ENCODE peak calls at places on chromosomes 2 and 18, in six cellular contexts. One of them, this sample, is unnamed.

GRCh38 chr2:241126201-241126611 is 23.1 kb downstream of the PASK start:
- DNase-seq in endodermal cell: no peak
- DNase-seq in cardiac muscle cell: no peak
- DNase-seq in pancreas: peak
- DNase-seq in neural progenitor cell: no peak
- DNase-seq in dorsolateral prefrontal cortex: no peak
- DNase-seq in this sample: no peak

GRCh38 chr2:182330451-182331325 is 96.1 kb downstream of the PDE1A start:
- DNase-seq in endodermal cell: no peak
- DNase-seq in cardiac muscle cell: no peak
- DNase-seq in neural progenitor cell: no peak
- DNase-seq in pancreas: no peak
- DNase-seq in dorsolateral prefrontal cortex: no peak
- DNase-seq in this sample: no peak

GRCh38 chr18:46053368-46054095 is 18.5 kb downstream of the PSTPIP2 start:
- DNase-seq in dorsolateral prefrontal cortex: no peak
- DNase-seq in pancreas: no peak
- DNase-seq in endodermal cell: no peak
- DNase-seq in neural progenitor cell: no peak
- DNase-seq in cardiac muscle cell: no peak
- DNase-seq in this sample: no peak

GRCh38 chr2:74867841-74868658 is 34.1 kb downstream of the HK2 start:
- DNase-seq in dorsolateral prefrontal cortex: no peak
- DNase-seq in neural progenitor cell: no peak
- DNase-seq in endodermal cell: no peak
- DNase-seq in cardiac muscle cell: peak
- DNase-seq in pancreas: no peak
- DNase-seq in this sample: no peak

GRCh38 chr2:27003857-27004256 is 28.9 kb upstream of the TMEM214 start:
- DNase-seq in dorsolateral prefrontal cortex: no peak
- DNase-seq in endodermal cell: no peak
- DNase-seq in cardiac muscle cell: no peak
- DNase-seq in neural progenitor cell: no peak
- DNase-seq in pancreas: no peak
- DNase-seq in this sample: no peak

GRCh38 chr2:71749671-71750101 is 296.3 kb downstream of the DYSF start:
- DNase-seq in endodermal cell: no peak
- DNase-seq in dorsolateral prefrontal cortex: no peak
- DNase-seq in neural progenitor cell: no peak
- DNase-seq in cardiac muscle cell: no peak
- DNase-seq in pancreas: no peak
- DNase-seq in this sample: no peak

GRCh38 chr2:235669269-235669831 is 175.5 kb downstream of the AGAP1 start:
- DNase-seq in endodermal cell: peak
- DNase-seq in cardiac muscle cell: peak
- DNase-seq in dorsolateral prefrontal cortex: peak
- DNase-seq in neural progenitor cell: peak
- DNase-seq in pancreas: peak
- DNase-seq in this sample: no peak

GRCh38 chr2:174442546-174443510 is 44.0 kb downstream of the GPR155 start:
- DNase-seq in pancreas: no peak
- DNase-seq in neural progenitor cell: peak
- DNase-seq in endodermal cell: peak
- DNase-seq in dorsolateral prefrontal cortex: no peak
- DNase-seq in cardiac muscle cell: no peak
- DNase-seq in this sample: no peak

GRCh38 chr2:100993294-100993693 is 8.8 kb upstream of the RPL31 start:
- DNase-seq in cardiac muscle cell: no peak
- DNase-seq in endodermal cell: no peak
- DNase-seq in pancreas: no peak
- DNase-seq in dorsolateral prefrontal cortex: no peak
- DNase-seq in neural progenitor cell: no peak
- DNase-seq in this sample: no peak

GRCh38 chr18:59033361-59033760 is 106.3 kb upstream of the SEC11C start:
- DNase-seq in pancreas: no peak
- DNase-seq in dorsolateral prefrontal cortex: no peak
- DNase-seq in neural progenitor cell: no peak
- DNase-seq in cardiac muscle cell: no peak
- DNase-seq in endodermal cell: peak
- DNase-seq in this sample: no peak

GRCh38 chr2:11389551-11390528 is 45.4 kb upstream of the ROCK2 start:
- DNase-seq in dorsolateral prefrontal cortex: no peak
- DNase-seq in pancreas: no peak
- DNase-seq in neural progenitor cell: no peak
- DNase-seq in cardiac muscle cell: no peak
- DNase-seq in endodermal cell: no peak
- DNase-seq in this sample: no peak

GRCh38 chr18:8385400-8385799 is 223.8 kb upstream of the RAB12 start:
- DNase-seq in pancreas: no peak
- DNase-seq in dorsolateral prefrontal cortex: no peak
- DNase-seq in endodermal cell: no peak
- DNase-seq in cardiac muscle cell: no peak
- DNase-seq in neural progenitor cell: no peak
- DNase-seq in this sample: no peak

GRCh38 chr2:112110966-112111365 is 27.2 kb upstream of the FBLN7 start:
- DNase-seq in neural progenitor cell: no peak
- DNase-seq in pancreas: no peak
- DNase-seq in cardiac muscle cell: no peak
- DNase-seq in dorsolateral prefrontal cortex: no peak
- DNase-seq in endodermal cell: no peak
- DNase-seq in this sample: no peak

GRCh38 chr2:102046135-102046901 is 54.6 kb downstream of the IL1R2 start:
- DNase-seq in dorsolateral prefrontal cortex: no peak
- DNase-seq in pancreas: no peak
- DNase-seq in neural progenitor cell: no peak
- DNase-seq in endodermal cell: no peak
- DNase-seq in cardiac muscle cell: no peak
- DNase-seq in this sample: no peak

GRCh38 chr18:75391275-75392115 is 36.0 kb downstream of the SMIM21 start:
- DNase-seq in cardiac muscle cell: no peak
- DNase-seq in dorsolateral prefrontal cortex: no peak
- DNase-seq in neural progenitor cell: no peak
- DNase-seq in endodermal cell: no peak
- DNase-seq in pancreas: no peak
- DNase-seq in this sample: no peak

GRCh38 chr2:68993660-68994059 is 19.2 kb downstream of the GKN1 start:
- DNase-seq in cardiac muscle cell: no peak
- DNase-seq in neural progenitor cell: peak
- DNase-seq in dorsolateral prefrontal cortex: no peak
- DNase-seq in endodermal cell: no peak
- DNase-seq in pancreas: no peak
- DNase-seq in this sample: no peak

GRCh38 chr18:53281406-53281805 is 941.4 kb downstream of the DCC start:
- DNase-seq in endodermal cell: no peak
- DNase-seq in cardiac muscle cell: no peak
- DNase-seq in dorsolateral prefrontal cortex: no peak
- DNase-seq in neural progenitor cell: no peak
- DNase-seq in pancreas: no peak
- DNase-seq in this sample: no peak

GRCh38 chr2:85037622-85038021 is 66.7 kb downstream of the KCMF1 start:
- DNase-seq in neural progenitor cell: no peak
- DNase-seq in cardiac muscle cell: no peak
- DNase-seq in pancreas: no peak
- DNase-seq in endodermal cell: no peak
- DNase-seq in dorsolateral prefrontal cortex: no peak
- DNase-seq in this sample: no peak

GRCh38 chr2:225010804-225011203 is 31.5 kb downstream of the DOCK10 start:
- DNase-seq in cardiac muscle cell: no peak
- DNase-seq in endodermal cell: no peak
- DNase-seq in pancreas: no peak
- DNase-seq in dorsolateral prefrontal cortex: no peak
- DNase-seq in neural progenitor cell: no peak
- DNase-seq in this sample: no peak

GRCh38 chr2:195496991-195497390 is 160.0 kb upstream of the SLC39A10 start:
- DNase-seq in endodermal cell: no peak
- DNase-seq in cardiac muscle cell: no peak
- DNase-seq in neural progenitor cell: no peak
- DNase-seq in pancreas: no peak
- DNase-seq in dorsolateral prefrontal cortex: no peak
- DNase-seq in this sample: no peak

GRCh38 chr2:177998006-177998405 is 74.6 kb downstream of the PDE11A start:
- DNase-seq in cardiac muscle cell: no peak
- DNase-seq in neural progenitor cell: no peak
- DNase-seq in endodermal cell: no peak
- DNase-seq in pancreas: no peak
- DNase-seq in dorsolateral prefrontal cortex: no peak
- DNase-seq in this sample: no peak

GRCh38 chr2:234289789-234290188 is 207.1 kb downstream of the ARL4C start:
- DNase-seq in neural progenitor cell: no peak
- DNase-seq in endodermal cell: no peak
- DNase-seq in dorsolateral prefrontal cortex: no peak
- DNase-seq in pancreas: no peak
- DNase-seq in cardiac muscle cell: no peak
- DNase-seq in this sample: no peak

GRCh38 chr2:196481323-196481695 is 158.2 kb upstream of the CCDC150 start:
- DNase-seq in endodermal cell: no peak
- DNase-seq in cardiac muscle cell: no peak
- DNase-seq in pancreas: no peak
- DNase-seq in neural progenitor cell: no peak
- DNase-seq in dorsolateral prefrontal cortex: no peak
- DNase-seq in this sample: no peak

GRCh38 chr2:233460726-233461431 is 105.7 kb downstream of the USP40 start:
- DNase-seq in cardiac muscle cell: no peak
- DNase-seq in endodermal cell: no peak
- DNase-seq in neural progenitor cell: no peak
- DNase-seq in pancreas: no peak
- DNase-seq in dorsolateral prefrontal cortex: no peak
- DNase-seq in this sample: no peak

GRCh38 chr18:58687871-58688308 is 16.6 kb downstream of the MALT1 start:
- DNase-seq in neural progenitor cell: no peak
- DNase-seq in endodermal cell: no peak
- DNase-seq in dorsolateral prefrontal cortex: no peak
- DNase-seq in cardiac muscle cell: no peak
- DNase-seq in pancreas: no peak
- DNase-seq in this sample: no peak

GRCh38 chr2:20374919-20375318 is 24.3 kb upstream of the PUM2 start:
- DNase-seq in endodermal cell: no peak
- DNase-seq in neural progenitor cell: no peak
- DNase-seq in cardiac muscle cell: no peak
- DNase-seq in dorsolateral prefrontal cortex: no peak
- DNase-seq in pancreas: no peak
- DNase-seq in this sample: no peak
- TF ChIP-seq CTCF in endodermal cell: no peak
- TF ChIP-seq CTCF in neural progenitor cell: no peak
- TF ChIP-seq CTCF in cardiac muscle cell: no peak
- TF ChIP-seq CTCF in dorsolateral prefrontal cortex: no peak
- TF ChIP-seq CTCF in pancreas: no peak
- TF ChIP-seq CTCF in this sample: no peak

GRCh38 chr18:65941482-65941881 is 190.7 kb downstream of the CDH7 start:
- DNase-seq in cardiac muscle cell: no peak
- DNase-seq in dorsolateral prefrontal cortex: no peak
- DNase-seq in neural progenitor cell: no peak
- DNase-seq in pancreas: no peak
- DNase-seq in endodermal cell: no peak
- DNase-seq in this sample: no peak

GRCh38 chr18:65938592-65939372 is 188.0 kb downstream of the CDH7 start:
- DNase-seq in dorsolateral prefrontal cortex: no peak
- DNase-seq in neural progenitor cell: peak
- DNase-seq in endodermal cell: peak
- DNase-seq in cardiac muscle cell: peak
- DNase-seq in pancreas: no peak
- DNase-seq in this sample: no peak

GRCh38 chr18:65934874-65935273 is 184.1 kb downstream of the CDH7 start:
- DNase-seq in dorsolateral prefrontal cortex: no peak
- DNase-seq in neural progenitor cell: no peak
- DNase-seq in endodermal cell: no peak
- DNase-seq in pancreas: no peak
- DNase-seq in cardiac muscle cell: no peak
- DNase-seq in this sample: no peak

GRCh38 chr18:65937180-65937579 is 186.4 kb downstream of the CDH7 start:
- DNase-seq in dorsolateral prefrontal cortex: no peak
- DNase-seq in pancreas: no peak
- DNase-seq in endodermal cell: no peak
- DNase-seq in neural progenitor cell: no peak
- DNase-seq in cardiac muscle cell: no peak
- DNase-seq in this sample: no peak

DNA sequence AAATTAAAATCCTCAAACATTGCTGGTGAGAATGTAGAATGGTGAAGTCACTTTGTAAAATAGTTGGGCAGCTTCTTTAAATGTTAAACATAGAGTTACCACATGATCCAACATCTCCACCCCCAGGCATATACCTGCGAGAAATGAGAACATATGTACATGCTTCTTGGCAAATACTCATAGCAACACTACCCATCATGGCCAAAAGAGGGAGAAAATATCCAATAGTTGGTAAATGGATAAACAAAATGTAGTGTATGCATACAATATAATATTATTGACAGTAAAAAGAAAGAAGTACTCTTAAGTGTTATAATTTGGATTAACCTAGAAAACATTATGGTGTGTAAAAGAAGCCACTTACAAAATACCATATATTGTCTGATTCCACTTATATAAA is 185.9 kb downstream of the CDH7 start:
- DNase-seq in neural progenitor cell: no peak
- DNase-seq in endodermal cell: no peak
- DNase-seq in pancreas: no peak
- DNase-seq in cardiac muscle cell: no peak
- DNase-seq in dorsolateral prefrontal cortex: no peak
- DNase-seq in this sample: no peak
- TF ChIP-seq CTCF in neural progenitor cell: no peak
- TF ChIP-seq CTCF in endodermal cell: peak
- TF ChIP-seq CTCF in pancreas: no peak
- TF ChIP-seq CTCF in cardiac muscle cell: no peak
- TF ChIP-seq CTCF in dorsolateral prefrontal cortex: no peak
- TF ChIP-seq CTCF in this sample: no peak

DNA sequence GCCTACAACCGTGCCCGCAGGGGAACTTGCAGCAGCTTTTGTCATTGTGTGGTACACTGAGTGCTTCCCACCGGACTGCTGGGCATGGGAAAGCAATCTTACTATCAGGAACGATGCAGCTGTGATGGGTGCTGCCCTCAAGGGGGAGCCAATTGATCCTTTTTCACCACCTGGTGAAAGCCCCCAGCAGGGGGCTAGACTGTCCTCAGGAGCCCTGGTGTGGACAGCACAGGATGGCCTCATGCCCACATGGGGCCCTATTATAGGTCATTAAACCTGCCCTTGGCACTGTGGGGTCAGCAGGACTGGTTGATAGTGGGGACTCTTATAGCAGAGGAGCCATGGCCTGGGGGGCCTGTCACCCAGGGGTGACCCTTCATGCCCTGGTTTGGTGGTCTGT is 172.2 kb downstream of the GLI2 start:
- DNase-seq in cardiac muscle cell: no peak
- DNase-seq in neural progenitor cell: no peak
- DNase-seq in dorsolateral prefrontal cortex: no peak
- DNase-seq in endodermal cell: no peak
- DNase-seq in pancreas: no peak
- DNase-seq in this sample: no peak
- TF ChIP-seq CTCF in cardiac muscle cell: peak
- TF ChIP-seq CTCF in neural progenitor cell: no peak
- TF ChIP-seq CTCF in dorsolateral prefrontal cortex: no peak
- TF ChIP-seq CTCF in endodermal cell: peak
- TF ChIP-seq CTCF in pancreas: no peak
- TF ChIP-seq CTCF in this sample: no peak

DNA sequence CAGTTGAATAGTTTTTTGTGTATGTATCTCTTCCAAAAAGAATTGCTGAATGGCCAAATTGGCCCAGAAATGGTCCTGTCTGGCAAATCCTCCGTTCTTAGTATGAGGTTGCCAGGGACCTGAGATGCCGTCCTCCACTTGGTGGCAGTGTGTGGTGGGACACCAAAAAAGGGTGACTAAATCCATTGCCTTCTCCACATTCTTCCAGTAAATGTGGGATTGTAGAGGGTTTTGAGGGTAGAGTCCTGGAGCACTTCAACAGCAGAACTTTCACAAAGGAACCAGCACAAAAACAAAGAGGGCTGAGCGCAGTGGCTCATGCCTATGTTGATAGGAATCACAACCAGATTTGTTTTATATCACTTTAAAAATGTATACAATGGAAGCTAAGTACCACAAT is 199.9 kb downstream of the BCL2 start:
- DNase-seq in endodermal cell: peak
- DNase-seq in pancreas: no peak
- DNase-seq in dorsolateral prefrontal cortex: no peak
- DNase-seq in neural progenitor cell: peak
- DNase-seq in cardiac muscle cell: no peak
- DNase-seq in this sample: no peak
- TF ChIP-seq CTCF in endodermal cell: peak
- TF ChIP-seq CTCF in pancreas: no peak
- TF ChIP-seq CTCF in dorsolateral prefrontal cortex: peak
- TF ChIP-seq CTCF in neural progenitor cell: peak
- TF ChIP-seq CTCF in cardiac muscle cell: peak
- TF ChIP-seq CTCF in this sample: no peak

This sample was measured in activated B cell treated with CpG ODN at 0.5 μM for 24 hours.